ENCODE peak calls at places on chromosomes 1 and 21, in nine cellular contexts. G is HFFc6; Q is naive thymus-derived CD8-positive, alpha-beta T cell; P is aorta; X is pancreas; L is amniotic stem cell; F is GOT3; T is AG08396; I is activated T-cell treated with anti-CD3 and anti-CD28 coated beads, Interleukin-2, amount 50 U/mL, for 48 hours. M is an unnamed sample.

GRCh38 chr1:237279629-237280028 is 237.6 kb downstream of the RYR2 start:
- DNase-seq in T (no peak), F (no peak), L (no peak), X (no peak), Q (no peak), P (no peak), I (no peak), G (no peak), M (no peak)

GRCh38 chr1:19339199-19339861 is 27.2 kb downstream of the SLC66A1 start:
- DNase-seq in Q (no peak), G (no peak), P (no peak), X (no peak), I (no peak), T (no peak), L (no peak), F (no peak), M (no peak)

GRCh38 chr1:159800177-159800935 is 1.8 kb upstream of the FCRL6 start:
- DNase-seq in F (no peak), T (no peak), X (no peak), I (peak; percentile 29), P (no peak), L (no peak), G (no peak), Q (no peak), M (no peak)

GRCh38 chr1:154502742-154503111 is 515 bp upstream of the SHE start:
- DNase-seq in I (no peak), T (no peak), P (no peak), F (no peak), G (no peak), X (no peak), L (no peak), Q (no peak), M (no peak)

GRCh38 chr1:43565600-43566360 is 35.1 kb downstream of the PTPRF start:
- DNase-seq in G (no peak), I (peak; percentile 73), Q (no peak), L (no peak), T (peak; percentile 92), X (peak; percentile 56), F (no peak), P (peak; percentile 91), M (peak; percentile 87)

GRCh38 chr1:3139451-3139852 is 70.4 kb downstream of the PRDM16 start:
- DNase-seq in X (no peak), P (no peak), F (no peak), T (peak; percentile 48), I (no peak), L (no peak), G (no peak), Q (no peak), M (no peak)

GRCh38 chr1:21239181-21239580 is 51.1 kb downstream of the ECE1 start:
- DNase-seq in P (no peak), Q (no peak), G (peak; percentile 24), X (no peak), F (no peak), L (no peak), I (no peak), T (no peak), M (no peak)

GRCh38 chr21:38297193-38297592 is 40.4 kb downstream of the KCNJ15 start:
- DNase-seq in F (no peak), I (no peak), P (no peak), X (no peak), Q (no peak), T (peak; percentile 20), L (peak; percentile 77), G (peak; percentile 78), M (peak; percentile 43)

GRCh38 chr21:41751621-41752020 is 15.2 kb downstream of the RIPK4 start:
- DNase-seq in F (no peak), X (no peak), L (no peak), I (no peak), T (no peak), Q (no peak), G (no peak), P (peak; percentile 57), M (peak; percentile 63)

GRCh38 chr21:37564341-37564923 is 197.9 kb downstream of the DYRK1A start:
- DNase-seq in Q (peak; percentile 91), L (peak; percentile 99), X (peak; percentile 76), T (peak; percentile 89), P (peak; percentile 95), I (peak; percentile 90), F (peak; percentile 77), G (peak; percentile 99), M (peak; percentile 91)

GRCh38 chr1:225119307-225119706 is 189.8 kb downstream of the DNAH14 start:
- DNase-seq in G (no peak), T (no peak), L (no peak), I (no peak), Q (no peak), F (no peak), X (no peak), P (no peak), M (no peak)

GRCh38 chr1:151277249-151277648 is 4.8 kb upstream of the ZNF687 start:
- DNase-seq in I (no peak), F (no peak), P (no peak), L (no peak), X (no peak), G (no peak), Q (no peak), T (no peak), M (no peak)

GRCh38 chr1:183106746-183107145 is 79.3 kb upstream of the LAMC2 start:
- DNase-seq in Q (no peak), T (peak; percentile 43), G (peak; percentile 64), L (no peak), P (no peak), X (no peak), F (no peak), I (no peak), M (no peak)

GRCh38 chr1:115748396-115749130 is 20.0 kb downstream of the CASQ2 start:
- DNase-seq in L (peak; percentile 6), I (no peak), P (no peak), X (no peak), T (peak; percentile 62), F (no peak), G (peak; percentile 57), Q (no peak), M (peak; percentile 22)

GRCh38 chr1:110384581-110385321 is 6.1 kb downstream of the SLC16A4 start:
- DNase-seq in G (no peak), T (no peak), P (no peak), I (no peak), X (no peak), Q (no peak), L (no peak), F (no peak), M (peak; percentile 29)

GRCh38 chr1:2300851-2301606 is 72.9 kb downstream of the SKI start:
- DNase-seq in F (no peak), L (no peak), T (peak; percentile 74), G (no peak), P (peak; percentile 93), X (no peak), I (peak; percentile 90), Q (peak; percentile 99), M (no peak)

GRCh38 chr1:202733251-202733650 is 23.0 kb upstream of the SYT2 start:
- DNase-seq in X (no peak), L (no peak), T (no peak), G (no peak), F (no peak), I (no peak), Q (no peak), P (no peak), M (no peak)

GRCh38 chr1:14921057-14921456 is 232.5 kb upstream of the TMEM51 start:
- DNase-seq in I (no peak), G (no peak), P (no peak), F (no peak), X (no peak), L (no peak), Q (no peak), T (no peak), M (no peak)

GRCh38 chr1:155002479-155003226 is at the start of gene ZBTB7B:
- DNase-seq in Q (peak; percentile 55), I (no peak), P (peak; percentile 86), L (no peak), G (no peak), F (no peak), X (peak; percentile 75), T (peak; percentile 76), M (peak; percentile 77)

GRCh38 chr1:9717193-9718005 is 65.9 kb downstream of the PIK3CD start:
- DNase-seq in T (no peak), L (no peak), I (peak; percentile 90), X (no peak), G (no peak), Q (peak; percentile 97), F (no peak), P (no peak), M (no peak)

GRCh38 chr1:10901091-10901893 is 104.8 kb upstream of the CASZ1 start:
- DNase-seq in I (no peak), T (no peak), P (peak; percentile 74), Q (peak; percentile 14), G (no peak), X (no peak), L (no peak), F (no peak), M (peak; percentile 66)

GRCh38 chr1:44587796-44588460 is 86.4 kb downstream of the TMEM53 start:
- DNase-seq in X (no peak), F (no peak), I (no peak), L (no peak), Q (no peak), P (no peak), T (no peak), G (no peak), M (peak; percentile 49)

GRCh38 chr1:54791880-54792522 is 9.1 kb downstream of the TTC22 start:
- DNase-seq in L (no peak), X (no peak), F (no peak), G (peak; percentile 16), I (peak; percentile 80), T (peak; percentile 61), Q (no peak), P (no peak), M (peak; percentile 50)

GRCh38 chr1:36239941-36240637 is 15.8 kb downstream of the THRAP3 start:
- DNase-seq in L (no peak), F (no peak), T (no peak), X (no peak), G (no peak), P (no peak), Q (no peak), I (no peak), M (peak; percentile 71)

GRCh38 chr1:95067069-95067468 is 5.7 kb downstream of the ALG14 start:
- DNase-seq in T (no peak), Q (no peak), F (no peak), P (no peak), L (no peak), X (peak; percentile 44), G (no peak), I (no peak), M (no peak)